ENCODE peak calls at places on chromosomes 4 and X, in eight cellular contexts. G, Z, F, K, X, L, M and O are unnamed samples.

GRCh38 chr4:8122746-8123145 is 35.9 kb downstream of the ABLIM2 start:
- DNase-seq in G (no peak), Z (no peak), F (no peak), K (no peak), X (no peak), L (no peak), M (no peak), O (no peak)

GRCh38 chr4:13528823-13529129 is 15.5 kb downstream of the NKX3-2 start:
- DNase-seq in G (no peak), Z (no peak), F (no peak), K (no peak), X (no peak), L (no peak), M (no peak), O (no peak)

GRCh38 chr4:8181844-8182243 is 17.2 kb upstream of the SH3TC1 start:
- DNase-seq in G (no peak), Z (no peak), F (no peak), K (peak), X (no peak), L (peak), M (peak), O (peak)

GRCh38 chr4:61619528-61619927 is 419.4 kb downstream of the ADGRL3 start:
- DNase-seq in G (no peak), Z (no peak), F (no peak), K (no peak), X (no peak), L (no peak), M (no peak), O (no peak)

GRCh38 chrX:40094900-40095587 is 2.7 kb downstream of the BCOR start:
- DNase-seq in G (no peak), Z (no peak), F (no peak), K (peak), X (no peak), L (no peak), M (no peak), O (no peak)

GRCh38 chr4:119736559-119736958 is 108.0 kb upstream of the PDE5A start:
- DNase-seq in G (no peak), Z (no peak), F (no peak), K (no peak), X (no peak), L (no peak), M (no peak), O (no peak)

GRCh38 chr4:16225681-16225995 is 633 bp downstream of the TAPT1 start:
- DNase-seq in G (peak), Z (no peak), F (no peak), K (no peak), X (no peak), L (no peak), M (no peak), O (no peak)

GRCh38 chr4:149347139-149347538 is 468.5 kb downstream of the IQCM start:
- DNase-seq in G (peak), Z (no peak), F (no peak), K (no peak), X (peak), L (no peak), M (no peak), O (no peak)

DNA sequence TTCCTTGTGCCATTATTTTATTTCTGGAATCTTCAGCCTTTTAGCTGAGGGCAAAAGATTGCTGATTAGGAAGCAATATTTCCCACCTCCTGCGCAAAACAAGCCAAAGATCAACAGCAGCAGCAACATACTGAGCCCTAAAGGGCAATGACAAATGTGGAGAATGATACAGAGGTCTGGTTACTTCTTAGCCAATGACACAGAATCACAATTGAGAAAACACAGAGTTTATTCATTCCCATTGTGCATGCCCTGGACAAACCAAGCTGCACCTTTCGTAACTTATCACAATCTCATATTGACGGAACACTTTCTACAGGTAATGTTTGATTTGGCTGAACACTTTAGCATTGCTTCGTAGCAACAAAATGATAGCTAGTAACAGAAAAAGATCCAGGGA is 13.4 kb downstream of the F9 start:
- DNase-seq in G (no peak), Z (no peak), F (no peak), K (no peak), X (no peak), L (no peak), M (no peak), O (no peak)
- H3K27ac ChIP-seq in G (no peak), Z (no peak), F (no peak), K (no peak), X (no peak), L (no peak), M (no peak), O (no peak)

GRCh38 chr4:150781108-150781663 is 199.2 kb downstream of the MAB21L2 start:
- DNase-seq in G (no peak), Z (no peak), F (no peak), K (no peak), X (no peak), L (peak), M (no peak), O (no peak)

GRCh38 chr4:150779707-150780106 is 197.8 kb downstream of the MAB21L2 start:
- DNase-seq in G (no peak), Z (no peak), F (no peak), K (no peak), X (no peak), L (no peak), M (no peak), O (no peak)

GRCh38 chr4:150784305-150784704 is 202.4 kb downstream of the MAB21L2 start:
- DNase-seq in G (no peak), Z (no peak), F (no peak), K (no peak), X (no peak), L (no peak), M (no peak), O (no peak)

GRCh38 chr4:150782921-150783320 is 201.0 kb downstream of the MAB21L2 start:
- DNase-seq in G (peak), Z (no peak), F (no peak), K (no peak), X (peak), L (no peak), M (no peak), O (no peak)

GRCh38 chr4:150782311-150782710 is 200.4 kb downstream of the MAB21L2 start:
- DNase-seq in G (peak), Z (no peak), F (no peak), K (no peak), X (peak), L (no peak), M (no peak), O (no peak)
- H3K4me3 ChIP-seq in G (no peak), Z (no peak), F (no peak), K (peak), X (no peak), L (no peak), M (no peak), O (no peak)

DNA sequence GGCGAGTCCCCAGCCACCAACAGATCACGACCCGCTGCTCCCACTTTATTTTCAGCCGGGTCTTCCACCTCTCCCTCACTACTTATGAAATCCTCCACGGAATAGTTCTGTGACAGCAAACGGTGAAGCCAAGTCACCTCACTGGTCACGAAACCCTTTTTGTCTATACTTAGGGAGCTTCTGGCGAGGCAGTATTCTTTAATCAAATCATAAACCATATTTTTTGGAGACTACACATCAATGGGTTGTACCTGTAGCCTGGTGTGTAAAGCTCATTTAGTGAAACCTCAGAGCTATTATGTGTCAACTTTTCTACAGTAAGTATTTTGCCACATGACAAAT is 809 bp upstream of the H2AZ1 start:
- DNase-seq in G (no peak), Z (no peak), F (no peak), K (no peak), X (no peak), L (no peak), M (no peak), O (no peak)
- H3K27ac ChIP-seq in G (peak), Z (peak), F (peak), K (peak), X (peak), L (peak), M (peak), O (peak)

GRCh38 chr4:74365761-74366160 is 816 bp downstream of the EREG start:
- DNase-seq in G (peak), Z (no peak), F (no peak), K (peak), X (peak), L (peak), M (peak), O (peak)
- H3K4me3 ChIP-seq in G (peak), Z (no peak), F (no peak), K (no peak), X (peak), L (no peak), M (peak), O (no peak)

GRCh38 chr4:134345249-134345648 is 143.7 kb upstream of the PABPC4L start:
- DNase-seq in G (peak), Z (no peak), F (no peak), K (no peak), X (no peak), L (no peak), M (no peak), O (no peak)
- H3K27ac ChIP-seq in G (no peak), Z (no peak), F (no peak), K (no peak), X (no peak), L (no peak), M (no peak), O (no peak)

GRCh38 chrX:13059269-13059668 is 14.8 kb upstream of the FAM9C start:
- DNase-seq in G (no peak), Z (no peak), F (no peak), K (no peak), X (no peak), L (no peak), M (no peak), O (no peak)

GRCh38 chrX:13064599-13065143 is 20.3 kb upstream of the FAM9C start:
- DNase-seq in G (peak), Z (no peak), F (no peak), K (no peak), X (peak), L (no peak), M (peak), O (no peak)

GRCh38 chrX:13055486-13055885 is 11.1 kb upstream of the FAM9C start:
- DNase-seq in G (no peak), Z (no peak), F (no peak), K (no peak), X (no peak), L (no peak), M (no peak), O (no peak)

GRCh38 chrX:13059676-13060499 is 15.5 kb upstream of the FAM9C start:
- DNase-seq in G (peak), Z (no peak), F (no peak), K (no peak), X (peak), L (no peak), M (peak), O (no peak)
- H3K4me3 ChIP-seq in G (no peak), Z (no peak), F (no peak), K (no peak), X (no peak), L (no peak), M (no peak), O (no peak)

DNA sequence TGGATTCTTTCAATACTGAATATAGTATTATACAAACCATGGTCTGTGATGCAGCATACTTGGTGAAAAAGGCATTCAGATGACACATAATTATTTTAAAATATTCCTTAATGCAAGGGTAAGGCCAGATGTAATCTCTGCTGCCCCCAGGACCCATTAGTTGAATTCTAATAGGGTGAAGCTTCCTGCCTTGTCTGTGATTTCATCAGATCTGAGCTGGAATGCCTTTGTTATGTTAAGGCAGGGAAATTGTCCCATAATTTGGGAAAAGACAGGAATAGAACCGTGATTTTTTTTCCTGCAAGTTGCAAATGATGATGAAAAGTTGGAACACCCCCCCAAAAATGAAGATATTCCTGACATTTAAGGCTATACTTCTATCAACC is 26.2 kb downstream of the ZRSR2 start:
- DNase-seq in G (no peak), Z (no peak), F (no peak), K (no peak), X (no peak), L (no peak), M (no peak), O (no peak)
- H3K27ac ChIP-seq in G (no peak), Z (peak), F (no peak), K (no peak), X (no peak), L (no peak), M (peak), O (no peak)

GRCh38 chr4:95546236-95546635 is 2.5 kb downstream of the UNC5C start:
- DNase-seq in G (no peak), Z (no peak), F (no peak), K (no peak), X (no peak), L (no peak), M (no peak), O (no peak)
- H3K4me3 ChIP-seq in G (no peak), Z (no peak), F (no peak), K (peak), X (no peak), L (peak), M (peak), O (no peak)

GRCh38 chrX:45506149-45506768 is 305.6 kb upstream of the DIPK2B start:
- DNase-seq in G (no peak), Z (no peak), F (no peak), K (no peak), X (no peak), L (no peak), M (no peak), O (no peak)
- H3K27ac ChIP-seq in G (peak), Z (no peak), F (peak), K (no peak), X (peak), L (peak), M (peak), O (peak)